ENCODE peak calls at places on chromosome 14, in seven cellular contexts. Q is putamen, J is midbrain, G is ELF-1, L is SK-N-DZ, Y is ELR, A is left cardiac atrium. X is an unnamed sample.

GRCh38 chr14:31717294-31718085 is 156.3 kb downstream of the NUBPL start:
- DNase-seq in Q (no peak), J (no peak), G (no peak), L (peak; percentile 29), Y (no peak), A (no peak), X (no peak)

GRCh38 chr14:50635136-50635535 is 33.0 kb downstream of the SAV1 start:
- DNase-seq in Q (no peak), J (no peak), G (no peak), L (no peak), Y (no peak), A (no peak), X (no peak)

GRCh38 chr14:75147423-75148071 is 20.7 kb upstream of the NEK9 start:
- DNase-seq in Q (peak; percentile 95), J (peak; percentile 91), G (peak; percentile 86), L (no peak), Y (peak; percentile 17), A (peak; percentile 84), X (peak; percentile 67)

GRCh38 chr14:100715332-100715731 is 11.4 kb upstream of the DLK1 start:
- DNase-seq in Q (no peak), J (no peak), G (no peak), L (peak; percentile 67), Y (no peak), A (no peak), X (no peak)

GRCh38 chr14:64508215-64508776 is 3.7 kb downstream of the ZBTB1 start:
- DNase-seq in Q (no peak), J (no peak), G (no peak), L (no peak), Y (no peak), A (no peak), X (no peak)

GRCh38 chr14:86654558-86655184 is 1124.7 kb downstream of the FLRT2 start:
- DNase-seq in Q (no peak), J (no peak), G (peak; percentile 68), L (peak; percentile 50), Y (peak; percentile 53), A (peak; percentile 36), X (peak; percentile 11)

GRCh38 chr14:20723458-20723857 is 22.2 kb upstream of the EDDM3A start:
- DNase-seq in Q (no peak), J (no peak), G (no peak), L (no peak), Y (no peak), A (no peak), X (no peak)

GRCh38 chr14:24368562-24369252 is 723 bp downstream of the NFATC4 start:
- DNase-seq in Q (no peak), J (peak; percentile 16), G (no peak), L (peak; percentile 72), Y (peak; percentile 47), A (peak; percentile 61), X (peak; percentile 40)

GRCh38 chr14:95885866-95886265 is 9.2 kb downstream of the TUNAR start:
- DNase-seq in Q (no peak), J (peak; percentile 31), G (no peak), L (no peak), Y (peak; percentile 41), A (no peak), X (peak; percentile 56)

GRCh38 chr14:104587641-104588040 is 8.1 kb downstream of the C14orf180 start:
- DNase-seq in Q (no peak), J (no peak), G (no peak), L (no peak), Y (no peak), A (no peak), X (no peak)

GRCh38 chr14:78933948-78934524 is 763.9 kb downstream of the NRXN3 start:
- DNase-seq in Q (no peak), J (peak; percentile 17), G (peak; percentile 44), L (peak; percentile 45), Y (peak; percentile 54), A (no peak), X (peak; percentile 49)

GRCh38 chr14:101854366-101854765 is 92.9 kb downstream of the PPP2R5C start:
- DNase-seq in Q (no peak), J (no peak), G (no peak), L (no peak), Y (peak; percentile 27), A (no peak), X (no peak)

GRCh38 chr14:75334191-75335051 is 55.8 kb downstream of the FOS start:
- DNase-seq in Q (no peak), J (no peak), G (no peak), L (no peak), Y (no peak), A (peak; percentile 68), X (no peak)

GRCh38 chr14:87149583-87150354 is 843.2 kb downstream of the GALC start:
- DNase-seq in Q (no peak), J (no peak), G (peak; percentile 74), L (no peak), Y (no peak), A (no peak), X (no peak)

GRCh38 chr14:95895720-95896119 is 19.1 kb downstream of the TUNAR start:
- DNase-seq in Q (no peak), J (no peak), G (peak; percentile 58), L (peak; percentile 15), Y (peak; percentile 55), A (no peak), X (peak; percentile 7)

GRCh38 chr14:22666203-22666893 is 22.2 kb upstream of the OR6J1 start:
- DNase-seq in Q (no peak), J (peak; percentile 5), G (no peak), L (no peak), Y (no peak), A (no peak), X (no peak)

GRCh38 chr14:24407608-24408325 is 9.0 kb downstream of the NYNRIN start:
- DNase-seq in Q (no peak), J (no peak), G (no peak), L (no peak), Y (no peak), A (no peak), X (no peak)

GRCh38 chr14:81208489-81208888 is 12.3 kb downstream of the GTF2A1 start:
- DNase-seq in Q (no peak), J (no peak), G (no peak), L (no peak), Y (no peak), A (no peak), X (no peak)

GRCh38 chr14:102020058-102020971 is 55.9 kb downstream of the DYNC1H1 start:
- DNase-seq in Q (no peak), J (no peak), G (no peak), L (no peak), Y (peak; percentile 96), A (no peak), X (no peak)

GRCh38 chr14:90544971-90545370 is 148.1 kb downstream of the CALM1 start:
- DNase-seq in Q (no peak), J (no peak), G (no peak), L (no peak), Y (no peak), A (peak; percentile 11), X (no peak)

GRCh38 chr14:100677152-100677924 is 49.4 kb upstream of the DLK1 start:
- DNase-seq in Q (no peak), J (no peak), G (peak; percentile 94), L (no peak), Y (no peak), A (no peak), X (no peak)

GRCh38 chr14:98955741-98956070 is 316.3 kb downstream of the BCL11B start:
- DNase-seq in Q (no peak), J (no peak), G (no peak), L (no peak), Y (no peak), A (no peak), X (no peak)

GRCh38 chr14:62654641-62655040 is 390.6 kb downstream of the KCNH5 start:
- DNase-seq in Q (no peak), J (no peak), G (no peak), L (no peak), Y (no peak), A (no peak), X (no peak)

GRCh38 chr14:58298880-58299664 is 717 bp downstream of the ARID4A start:
- DNase-seq in Q (peak; percentile 22), J (peak; percentile 65), G (peak; percentile 37), L (no peak), Y (peak; percentile 34), A (peak; percentile 39), X (no peak)